ENCODE peak calls at places on chromosome 7, in seven cellular contexts. Y is suprapubic skin; L is endothelial cell; W is neural crest cell; U is cardiac fibroblast; T is CD4-positive, alpha-beta T cell; Q is brain microvascular endothelial cell. P is an unnamed sample.

GRCh38 chr7:31056775-31057346 is 4.8 kb downstream of the ADCYAP1R1 start:
- DNase-seq in Y (no peak), L (no peak), W (no peak), U (no peak), T (no peak), Q (no peak), P (no peak)

GRCh38 chr7:46301677-46302076 is 380.6 kb upstream of the IGFBP3 start:
- DNase-seq in Y (no peak), L (no peak), W (no peak), U (peak; percentile 18), T (no peak), Q (peak; percentile 37), P (no peak)

GRCh38 chr7:146116452-146117219 is at the start of gene CNTNAP2:
- DNase-seq in Y (no peak), L (peak; percentile 27), W (peak; percentile 39), U (peak; percentile 62), T (no peak), Q (peak; percentile 35), P (no peak)

GRCh38 chr7:44749992-44750391 is 1.3 kb downstream of the ZMIZ2 start:
- DNase-seq in Y (no peak), L (no peak), W (no peak), U (no peak), T (no peak), Q (no peak), P (no peak)

GRCh38 chr7:78620931-78621330 is 822.4 kb downstream of the PHTF2 start:
- DNase-seq in Y (no peak), L (peak; percentile 25), W (no peak), U (no peak), T (no peak), Q (no peak), P (no peak)

GRCh38 chr7:70215491-70215890 is 617.2 kb downstream of the AUTS2 start:
- DNase-seq in Y (no peak), L (no peak), W (no peak), U (peak; percentile 4), T (no peak), Q (no peak), P (no peak)

GRCh38 chr7:47570649-47571050 is 11.3 kb downstream of the TNS3 start:
- DNase-seq in Y (no peak), L (no peak), W (no peak), U (peak; percentile 88), T (no peak), Q (no peak), P (no peak)

GRCh38 chr7:47557317-47557985 is 24.5 kb downstream of the TNS3 start:
- DNase-seq in Y (no peak), L (no peak), W (no peak), U (peak; percentile 63), T (no peak), Q (peak; percentile 47), P (no peak)

GRCh38 chr7:21999896-22000295 is 54.2 kb upstream of the CDCA7L start:
- DNase-seq in Y (no peak), L (no peak), W (no peak), U (peak; percentile 2), T (no peak), Q (peak; percentile 7), P (no peak)

GRCh38 chr7:30474893-30475292 is 3.7 kb downstream of the NOD1 start:
- DNase-seq in Y (no peak), L (no peak), W (no peak), U (peak; percentile 98), T (no peak), Q (no peak), P (no peak)

GRCh38 chr7:18570890-18571478 is 75.4 kb downstream of the HDAC9 start:
- DNase-seq in Y (no peak), L (no peak), W (no peak), U (peak; percentile 74), T (no peak), Q (peak; percentile 31), P (no peak)

GRCh38 chr7:12692479-12693259 is 5.2 kb downstream of the ARL4A start:
- DNase-seq in Y (no peak), L (no peak), W (no peak), U (no peak), T (no peak), Q (no peak), P (no peak)

GRCh38 chr7:46424934-46425333 is 503.9 kb upstream of the IGFBP3 start:
- DNase-seq in Y (no peak), L (no peak), W (no peak), U (peak; percentile 37), T (no peak), Q (peak; percentile 35), P (no peak)

GRCh38 chr7:46209611-46210170 is 288.6 kb upstream of the IGFBP3 start:
- DNase-seq in Y (no peak), L (no peak), W (no peak), U (no peak), T (no peak), Q (no peak), P (no peak)

GRCh38 chr7:71308105-71308504 is 176.2 kb downstream of the GALNT17 start:
- DNase-seq in Y (no peak), L (no peak), W (no peak), U (no peak), T (no peak), Q (no peak), P (no peak)

GRCh38 chr7:107958764-107959526 is 44.0 kb downstream of the LAMB1 start:
- DNase-seq in Y (no peak), L (no peak), W (no peak), U (peak; percentile 87), T (no peak), Q (peak; percentile 84), P (no peak)

GRCh38 chr7:150631084-150631824 is 931 bp downstream of the GIMAP6 start:
- DNase-seq in Y (no peak), L (peak; percentile 12), W (no peak), U (no peak), T (peak; percentile 71), Q (no peak), P (no peak)

GRCh38 chr7:80105706-80106408 is 28.8 kb upstream of the GNAI1 start:
- DNase-seq in Y (no peak), L (peak; percentile 8), W (no peak), U (no peak), T (no peak), Q (no peak), P (no peak)

GRCh38 chr7:158325530-158326381 is 261.9 kb downstream of the PTPRN2 start:
- DNase-seq in Y (no peak), L (no peak), W (peak; percentile 87), U (no peak), T (no peak), Q (peak; percentile 24), P (no peak)
- TF ChIP-seq CTCF in Y (peak; percentile 10), L (no peak), W (peak; percentile 79), U (no peak), T (no peak), Q (no peak), P (no peak)

GRCh38 chr7:73509463-73509862 is 12.6 kb downstream of the BAZ1B start:
- DNase-seq in Y (no peak), L (no peak), W (no peak), U (no peak), T (no peak), Q (no peak), P (no peak)
- TF ChIP-seq CTCF in Y (no peak), L (no peak), W (no peak), U (no peak), T (no peak), Q (no peak), P (no peak)

GRCh38 chr7:1418505-1419309 is 40.6 kb downstream of the MICALL2 start:
- DNase-seq in Y (no peak), L (no peak), W (no peak), U (no peak), T (no peak), Q (no peak), P (no peak)
- TF ChIP-seq CTCF in Y (no peak), L (no peak), W (no peak), U (no peak), T (no peak), Q (no peak), P (no peak)

DNA sequence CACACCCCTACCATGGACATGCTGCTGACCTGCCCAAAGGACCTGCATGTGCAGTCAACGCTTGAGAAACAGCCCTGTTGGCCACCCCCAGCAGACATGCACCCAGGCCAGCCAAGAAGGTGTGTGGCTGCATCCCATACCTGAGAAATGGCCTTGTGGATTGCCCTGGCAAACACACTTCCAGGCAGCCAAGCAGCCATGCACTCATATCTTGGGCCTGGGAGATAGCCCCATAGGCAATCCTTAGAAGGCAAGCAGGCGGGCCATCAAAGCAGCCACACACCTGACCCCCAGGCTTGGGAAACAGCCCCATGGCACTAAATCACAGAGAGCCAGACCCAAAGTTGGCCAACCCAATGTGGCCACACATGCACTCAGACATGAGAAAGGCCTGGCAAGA is 4.9 kb upstream of the AKR1B1 start:
- DNase-seq in Y (no peak), L (no peak), W (no peak), U (no peak), T (no peak), Q (no peak), P (no peak)
- TF ChIP-seq CTCF in Y (no peak), L (no peak), W (no peak), U (no peak), T (no peak), Q (no peak), P (no peak)

GRCh38 chr7:152896217-152896616 is 136.7 kb downstream of the ACTR3B start:
- DNase-seq in Y (no peak), L (no peak), W (no peak), U (no peak), T (no peak), Q (no peak), P (no peak)

GRCh38 chr7:152891837-152892236 is 132.3 kb downstream of the ACTR3B start:
- DNase-seq in Y (no peak), L (no peak), W (no peak), U (no peak), T (no peak), Q (no peak), P (no peak)

GRCh38 chr7:152893801-152894294 is 134.3 kb downstream of the ACTR3B start:
- DNase-seq in Y (no peak), L (no peak), W (no peak), U (no peak), T (no peak), Q (no peak), P (no peak)

GRCh38 chr7:152897401-152897800 is 137.8 kb downstream of the ACTR3B start:
- DNase-seq in Y (no peak), L (no peak), W (no peak), U (no peak), T (no peak), Q (no peak), P (no peak)

GRCh38 chr7:152894295-152895170 is 135.0 kb downstream of the ACTR3B start:
- DNase-seq in Y (peak; percentile 40), L (peak; percentile 72), W (peak; percentile 65), U (peak; percentile 8), T (no peak), Q (no peak), P (peak; percentile 87)
- TF ChIP-seq CTCF in Y (peak; percentile 76), L (peak; percentile 83), W (peak; percentile 91), U (peak; percentile 16), T (peak; percentile 52), Q (peak; percentile 41), P (peak; percentile 95)

GRCh38 chr7:87225696-87226095 is 6.2 kb upstream of the TMEM243 start:
- DNase-seq in Y (no peak), L (no peak), W (no peak), U (no peak), T (no peak), Q (peak; percentile 21), P (no peak)
- TF ChIP-seq CTCF in Y (no peak), L (no peak), W (no peak), U (no peak), T (no peak), Q (peak; percentile 15), P (no peak)

P was measured in GM20000.